ENCODE peak calls at places on chromosomes 1 and 21, in four cellular contexts. R, E, G and D are unnamed samples.

GRCh38 chr21:27674037-27674436 is 707.1 kb upstream of the ADAMTS5 start:
- DNase-seq in G (no peak), R (no peak), E (no peak), D (no peak)

GRCh38 chr1:41955461-41956159 is 36.9 kb upstream of the HIVEP3 start:
- DNase-seq in R (no peak), E (no peak), G (no peak), D (no peak)

GRCh38 chr1:47584249-47584648 is 146.4 kb downstream of the FOXD2 start:
- DNase-seq in G (no peak), R (no peak), E (peak), D (no peak)

GRCh38 chr1:178057863-178058576 is 35.9 kb upstream of the RASAL2 start:
- DNase-seq in G (peak), E (no peak), R (no peak), D (peak)

GRCh38 chr1:21335750-21336168 is 45.5 kb upstream of the ECE1 start:
- DNase-seq in R (no peak), G (no peak), E (no peak), D (peak)

GRCh38 chr21:34078915-34079314 is 5.5 kb downstream of the MRPS6 start:
- DNase-seq in G (no peak), E (no peak), R (no peak), D (peak)

GRCh38 chr1:53074313-53075154 is 12.5 kb downstream of the PODN start:
- DNase-seq in R (no peak), G (peak), E (no peak), D (no peak)

GRCh38 chr1:6614019-6614952 is 755 bp downstream of the PHF13 start:
- DNase-seq in R (peak), G (peak), E (no peak), D (peak)

GRCh38 chr1:235429143-235429542 is 61.9 kb downstream of the TBCE start:
- DNase-seq in E (no peak), R (no peak), G (no peak), D (no peak)

GRCh38 chr21:35014302-35015044 is 34.6 kb downstream of the RUNX1 start:
- DNase-seq in G (no peak), E (no peak), R (no peak), D (peak)

GRCh38 chr1:11272544-11272841 is 505 bp upstream of the UBIAD1 start:
- DNase-seq in E (no peak), R (no peak), G (no peak), D (no peak)

GRCh38 chr1:44617703-44618029 is 56.6 kb downstream of the TMEM53 start:
- DNase-seq in G (no peak), E (no peak), R (no peak), D (no peak)

GRCh38 chr1:176164014-176164678 is 42.9 kb downstream of the COP1 start:
- DNase-seq in G (no peak), R (no peak), E (no peak), D (no peak)

GRCh38 chr1:234398849-234399381 is 25.7 kb downstream of the COA6 start:
- DNase-seq in E (no peak), G (no peak), R (no peak), D (no peak)

GRCh38 chr1:74522143-74522542 is 9.7 kb upstream of the LRRC53 start:
- DNase-seq in E (no peak), R (no peak), G (no peak), D (no peak)

GRCh38 chr1:218394416-218394815 is 49.3 kb downstream of the TGFB2 start:
- DNase-seq in G (no peak), E (no peak), R (no peak), D (no peak)

GRCh38 chr21:36718951-36719501 is 20.1 kb downstream of the SIM2 start:
- DNase-seq in E (no peak), G (no peak), R (no peak), D (no peak)

GRCh38 chr1:108511764-108512163 is 48.1 kb upstream of the EEIG2 start:
- DNase-seq in G (no peak), E (no peak), R (no peak), D (no peak)

GRCh38 chr1:147539122-147539575 is 2.2 kb upstream of the BCL9 start:
- DNase-seq in R (no peak), G (no peak), E (no peak), D (peak)

GRCh38 chr1:158354255-158354654 is 561 bp downstream of the CD1E start:
- DNase-seq in G (no peak), R (no peak), E (no peak), D (no peak)

GRCh38 chr1:222696741-222697140 is 15.6 kb downstream of the AIDA start:
- DNase-seq in G (no peak), R (no peak), E (no peak), D (no peak)

GRCh38 chr1:235442788-235443429 is 61.3 kb downstream of the B3GALNT2 start:
- DNase-seq in E (no peak), R (no peak), G (no peak), D (no peak)

GRCh38 chr1:82318265-82318664 is 517.5 kb downstream of the ADGRL2 start:
- DNase-seq in E (no peak), G (no peak), R (no peak), D (no peak)

GRCh38 chr1:41936107-41936506 is 17.4 kb upstream of the HIVEP3 start:
- DNase-seq in R (no peak), E (no peak), G (no peak), D (no peak)

GRCh38 chr1:246063013-246063616 is 444.0 kb downstream of the SMYD3 start:
- DNase-seq in R (no peak), G (no peak), E (no peak), D (no peak)

GRCh38 chr1:6800728-6801127 is 15.5 kb downstream of the CAMTA1 start:
- DNase-seq in R (no peak), G (no peak), E (no peak), D (no peak)

GRCh38 chr1:46037597-46037936 is 94.9 kb downstream of the PIK3R3 start:
- DNase-seq in G (no peak), E (no peak), R (no peak), D (no peak)